ENCODE peak calls at places on chromosomes 1 and 21, in four cellular contexts. R is GM03348, O is HT1080, P is body of pancreas. T is an unnamed sample.

GRCh38 chr1:40930174-40930573 is 49.3 kb upstream of the CTPS1 start:
- DNase-seq in R (no peak), O (no peak), P (peak), T (no peak)

GRCh38 chr1:205451759-205452164 is 4.1 kb downstream of the BLACAT1 start:
- DNase-seq in R (no peak), O (no peak), P (no peak), T (no peak)

GRCh38 chr1:93635614-93636543 is 45.8 kb downstream of the BCAR3 start:
- DNase-seq in R (no peak), O (no peak), P (no peak), T (no peak)

GRCh38 chr1:9251501-9251900 is 16.9 kb downstream of the H6PD start:
- DNase-seq in R (no peak), O (no peak), P (peak), T (no peak)

GRCh38 chr1:193433599-193433998 is 247.2 kb upstream of the B3GALT2 start:
- DNase-seq in R (no peak), O (no peak), P (no peak), T (no peak)

GRCh38 chr1:145962157-145963102 is 1.9 kb downstream of the ANKRD34A start:
- DNase-seq in R (peak), O (no peak), P (peak), T (no peak)

GRCh38 chr1:3657578-3658230 is 5.4 kb downstream of the TP73 start:
- DNase-seq in R (no peak), O (no peak), P (no peak), T (no peak)

GRCh38 chr1:215891266-215891665 is 324.2 kb downstream of the KCTD3 start:
- DNase-seq in R (peak), O (no peak), P (no peak), T (no peak)

GRCh38 chr21:18840239-18840638 is 436.7 kb upstream of the TMPRSS15 start:
- DNase-seq in R (no peak), O (peak), P (no peak), T (peak)

GRCh38 chr21:36705679-36706481 is 7.0 kb downstream of the SIM2 start:
- DNase-seq in R (no peak), O (no peak), P (no peak), T (no peak)

GRCh38 chr21:27212444-27212843 is 245.6 kb upstream of the ADAMTS5 start:
- DNase-seq in R (no peak), O (no peak), P (no peak), T (no peak)

GRCh38 chr1:227094249-227094966 is 154.3 kb downstream of the COQ8A start:
- DNase-seq in R (no peak), O (no peak), P (peak), T (peak)

GRCh38 chr1:155504207-155504606 is 58.4 kb downstream of the ASH1L start:
- DNase-seq in R (peak), O (no peak), P (no peak), T (peak)

GRCh38 chr1:26096471-26096870 is 15.2 kb upstream of the PDIK1L start:
- DNase-seq in R (no peak), O (no peak), P (no peak), T (no peak)

GRCh38 chr1:186535388-186536133 is 74.6 kb upstream of the PDC start:
- DNase-seq in R (peak), O (peak), P (no peak), T (peak)

GRCh38 chr1:28329395-28330153 is 734 bp downstream of the MED18 start:
- DNase-seq in R (peak), O (peak), P (peak), T (peak)

GRCh38 chr1:180948357-180948756 is 35.7 kb downstream of the KIAA1614 start:
- DNase-seq in R (no peak), O (no peak), P (no peak), T (no peak)

GRCh38 chr21:26099610-26100219 is 70.9 kb downstream of the APP start:
- DNase-seq in R (no peak), O (no peak), P (no peak), T (no peak)

GRCh38 chr1:246069581-246069980 is 437.5 kb downstream of the SMYD3 start:
- DNase-seq in R (no peak), O (no peak), P (no peak), T (no peak)

GRCh38 chr1:180415985-180416633 is 86.3 kb downstream of the ACBD6 start:
- DNase-seq in R (peak), O (peak), P (no peak), T (peak)

GRCh38 chr1:28259935-28260802 is 851 bp downstream of the SESN2 start:
- DNase-seq in R (peak), O (peak), P (peak), T (peak)

GRCh38 chr1:19765623-19766022 is 34.1 kb downstream of the TMCO4 start:
- DNase-seq in R (peak), O (peak), P (no peak), T (peak)

GRCh38 chr1:181383695-181384094 is 99.6 kb upstream of the CACNA1E start:
- DNase-seq in R (no peak), O (peak), P (peak), T (peak)

GRCh38 chr1:239718997-239719628 is 332.7 kb downstream of the CHRM3 start:
- DNase-seq in R (no peak), O (peak), P (no peak), T (no peak)

GRCh38 chr1:108886292-108886691 is 9.5 kb downstream of the GPSM2 start:
- DNase-seq in R (no peak), O (no peak), P (no peak), T (no peak)

GRCh38 chr1:30083800-30084464 is 639.5 kb downstream of the MATN1 start:
- DNase-seq in R (peak), O (peak), P (no peak), T (peak)

GRCh38 chr1:47638713-47639112 is 200.9 kb downstream of the FOXD2 start:
- DNase-seq in R (no peak), O (no peak), P (no peak), T (no peak)

GRCh38 chr1:194105381-194105780 is 919.0 kb upstream of the B3GALT2 start:
- DNase-seq in R (no peak), O (no peak), P (no peak), T (no peak)

GRCh38 chr1:108643492-108644333 is 17.2 kb downstream of the HENMT1 start:
- DNase-seq in R (peak), O (peak), P (peak), T (peak)

GRCh38 chr1:174956976-174957375 is 42.8 kb upstream of the CACYBP start:
- DNase-seq in R (no peak), O (no peak), P (no peak), T (no peak)

GRCh38 chr1:21673277-21673780 is 4.2 kb upstream of the RAP1GAP start:
- DNase-seq in R (peak), O (no peak), P (peak), T (no peak)

GRCh38 chr1:165168466-165168865 is 188.0 kb downstream of the LMX1A start:
- DNase-seq in R (no peak), O (no peak), P (no peak), T (no peak)

GRCh38 chr1:177857285-177857684 is 112.6 kb downstream of the SEC16B start:
- DNase-seq in R (no peak), O (no peak), P (no peak), T (no peak)

GRCh38 chr1:22317231-22317919 is 134.3 kb upstream of the ZBTB40 start:
- DNase-seq in R (peak), O (peak), P (peak), T (no peak)

GRCh38 chr1:230067441-230067870 is 418 bp downstream of the GALNT2 start:
- DNase-seq in R (peak), O (no peak), P (peak), T (no peak)